ENCODE peak calls at places on chromosome 4, in five cellular contexts. R, U, W, T and O are unnamed samples.

GRCh38 chr4:88017516-88018302 is 10.3 kb downstream of the PKD2 start:
- DNase-seq in R (no peak), U (peak), W (no peak), T (peak), O (no peak)

GRCh38 chr4:40525811-40526598 is 103.7 kb downstream of the RBM47 start:
- DNase-seq in R (no peak), U (no peak), W (no peak), T (peak), O (no peak)

GRCh38 chr4:73379946-73380345 is 24.1 kb upstream of the ALB start:
- DNase-seq in R (no peak), U (no peak), W (no peak), T (no peak), O (no peak)

GRCh38 chr4:174259580-174259979 is 23.9 kb downstream of the FBXO8 start:
- DNase-seq in R (no peak), U (no peak), W (no peak), T (no peak), O (no peak)

GRCh38 chr4:184328022-184328736 is 110.5 kb upstream of the ENPP6 start:
- DNase-seq in R (no peak), U (no peak), W (no peak), T (no peak), O (no peak)

GRCh38 chr4:68257719-68258118 is 12.2 kb upstream of the TMPRSS11B start:
- DNase-seq in R (no peak), U (no peak), W (no peak), T (no peak), O (no peak)

GRCh38 chr4:185424905-185425599 is 712 bp downstream of the UFSP2 start:
- DNase-seq in R (no peak), U (peak), W (no peak), T (no peak), O (no peak)

GRCh38 chr4:142095886-142096605 is 459.7 kb downstream of the IL15 start:
- DNase-seq in R (no peak), U (peak), W (no peak), T (peak), O (no peak)

GRCh38 chr4:27662426-27662825 is 801.8 kb downstream of the STIM2 start:
- DNase-seq in R (no peak), U (no peak), W (no peak), T (no peak), O (no peak)

GRCh38 chr4:176656108-176656507 is 136.6 kb downstream of the VEGFC start:
- DNase-seq in R (no peak), U (no peak), W (no peak), T (peak), O (no peak)